ENCODE peak calls at places on chromosome 21, in four cellular contexts. One of them, this sample, is unnamed.

GRCh38 chr21:36710729-36711048 is 11.8 kb downstream of the SIM2 start:
- DNase-seq in K562: peak; percentile 30
- DNase-seq in HepG2: no peak
- DNase-seq in WTC11: no peak
- DNase-seq in this sample: no peak

GRCh38 chr21:35232545-35233176 is 183.6 kb upstream of the RUNX1 start:
- DNase-seq in K562: peak; percentile 79
- DNase-seq in HepG2: peak; percentile 31
- DNase-seq in WTC11: no peak
- DNase-seq in this sample: no peak

GRCh38 chr21:41431788-41432548 is 5.9 kb downstream of the MX1 start:
- DNase-seq in K562: no peak
- DNase-seq in HepG2: no peak
- DNase-seq in WTC11: no peak
- DNase-seq in this sample: peak; percentile 56

GRCh38 chr21:42346866-42347600 is 3.8 kb downstream of the TFF2 start:
- DNase-seq in K562: no peak
- DNase-seq in HepG2: no peak
- DNase-seq in WTC11: no peak
- DNase-seq in this sample: no peak

GRCh38 chr21:35254006-35254751 is 205.1 kb upstream of the RUNX1 start:
- DNase-seq in K562: no peak
- DNase-seq in HepG2: no peak
- DNase-seq in WTC11: no peak
- DNase-seq in this sample: no peak

GRCh38 chr21:45390831-45391742 is 13.9 kb upstream of the COL18A1 start:
- DNase-seq in K562: no peak
- DNase-seq in HepG2: no peak
- DNase-seq in WTC11: peak; percentile 6
- DNase-seq in this sample: no peak

GRCh38 chr21:41507521-41508414 is at the start of gene TMPRSS2:
- DNase-seq in K562: no peak
- DNase-seq in HepG2: no peak
- DNase-seq in WTC11: peak; percentile 60
- DNase-seq in this sample: no peak

GRCh38 chr21:16571594-16571993 is 841.8 kb downstream of the USP25 start:
- DNase-seq in K562: no peak
- DNase-seq in HepG2: no peak
- DNase-seq in WTC11: no peak
- DNase-seq in this sample: no peak

GRCh38 chr21:41767606-41768370 is 936 bp upstream of the RIPK4 start:
- DNase-seq in K562: no peak
- DNase-seq in HepG2: no peak
- DNase-seq in WTC11: peak; percentile 58
- DNase-seq in this sample: no peak

GRCh38 chr21:41247561-41247968 is 69.0 kb upstream of the FAM3B start:
- DNase-seq in K562: peak; percentile 22
- DNase-seq in HepG2: peak; percentile 28
- DNase-seq in WTC11: no peak
- DNase-seq in this sample: no peak

GRCh38 chr21:45259206-45259795 is 28.4 kb downstream of the POFUT2 start:
- DNase-seq in K562: no peak
- DNase-seq in HepG2: no peak
- DNase-seq in WTC11: no peak
- DNase-seq in this sample: no peak

GRCh38 chr21:45416619-45417018 is 11.7 kb downstream of the COL18A1 start:
- DNase-seq in K562: no peak
- DNase-seq in HepG2: no peak
- DNase-seq in WTC11: no peak
- DNase-seq in this sample: no peak

GRCh38 chr21:29233611-29234540 is 64.8 kb upstream of the BACH1 start:
- DNase-seq in K562: no peak
- DNase-seq in HepG2: no peak
- DNase-seq in WTC11: no peak
- DNase-seq in this sample: peak; percentile 76

GRCh38 chr21:39915881-39916280 is 48.6 kb downstream of the PCP4 start:
- DNase-seq in K562: no peak
- DNase-seq in HepG2: no peak
- DNase-seq in WTC11: no peak
- DNase-seq in this sample: no peak

GRCh38 chr21:36385909-36386642 is 884 bp downstream of the CHAF1B start:
- DNase-seq in K562: no peak
- DNase-seq in HepG2: no peak
- DNase-seq in WTC11: no peak
- DNase-seq in this sample: no peak

GRCh38 chr21:35303085-35303484 is 254.0 kb upstream of the RUNX1 start:
- DNase-seq in K562: no peak
- DNase-seq in HepG2: no peak
- DNase-seq in WTC11: no peak
- DNase-seq in this sample: no peak

GRCh38 chr21:40146201-40146890 is 279.1 kb downstream of the PCP4 start:
- DNase-seq in K562: no peak
- DNase-seq in HepG2: no peak
- DNase-seq in WTC11: no peak
- DNase-seq in this sample: no peak

GRCh38 chr21:42565886-42566523 is 52.4 kb downstream of the SLC37A1 start:
- DNase-seq in K562: no peak
- DNase-seq in HepG2: no peak
- DNase-seq in WTC11: peak; percentile 10
- DNase-seq in this sample: no peak

GRCh38 chr21:8988696-8989095 is 1532.7 kb upstream of the TPTE start:
- DNase-seq in K562: peak; percentile 80
- DNase-seq in HepG2: peak; percentile 93
- DNase-seq in WTC11: no peak
- DNase-seq in this sample: no peak

GRCh38 chr21:45857761-45858160 is 123.8 kb upstream of the COL6A1 start:
- DNase-seq in K562: no peak
- DNase-seq in HepG2: no peak
- DNase-seq in WTC11: no peak
- DNase-seq in this sample: no peak

GRCh38 chr21:36863260-36863659 is 103.2 kb downstream of the HLCS start:
- DNase-seq in K562: no peak
- DNase-seq in HepG2: peak; percentile 29
- DNase-seq in WTC11: no peak
- DNase-seq in this sample: no peak

GRCh38 chr21:26162081-26162480 is 8.5 kb downstream of the APP start:
- DNase-seq in K562: no peak
- DNase-seq in HepG2: no peak
- DNase-seq in WTC11: no peak
- DNase-seq in this sample: no peak

DNA sequence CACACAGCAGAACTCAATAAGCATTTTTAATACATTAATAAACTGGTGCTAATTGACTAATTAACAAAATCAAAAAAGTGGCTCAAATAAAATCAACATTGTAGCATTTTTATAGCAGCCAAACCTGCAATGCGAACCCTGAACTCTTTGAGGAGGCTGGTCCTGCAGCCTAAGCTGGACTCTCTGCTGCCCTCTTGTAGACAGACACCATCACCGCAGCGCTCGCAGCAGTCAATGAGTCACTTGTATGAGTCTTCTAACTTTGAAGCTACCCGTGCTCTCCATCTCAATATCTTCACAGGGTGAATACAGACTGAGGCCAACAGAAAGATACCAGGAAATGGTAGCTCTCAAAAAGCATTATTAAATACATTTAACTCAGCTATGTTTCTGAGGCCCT is 9.7 kb upstream of the KRTAP7-1 start:
- DNase-seq in K562: peak; percentile 23
- DNase-seq in HepG2: peak; percentile 2
- DNase-seq in WTC11: peak; percentile 73
- DNase-seq in this sample: no peak
- TF ChIP-seq ESRRA in K562: no peak
- TF ChIP-seq ESRRA in HepG2: no peak
- TF ChIP-seq ESRRA in WTC11: no peak
- TF ChIP-seq ESRRA in this sample: no peak

GRCh38 chr21:44005593-44005992 is 6.5 kb upstream of the TRAPPC10 start:
- DNase-seq in K562: no peak
- DNase-seq in HepG2: no peak
- DNase-seq in WTC11: no peak
- DNase-seq in this sample: no peak

GRCh38 chr21:44006656-44007055 is 5.5 kb upstream of the TRAPPC10 start:
- DNase-seq in K562: no peak
- DNase-seq in HepG2: no peak
- DNase-seq in WTC11: no peak
- DNase-seq in this sample: no peak

GRCh38 chr21:44003307-44003966 is 8.7 kb upstream of the TRAPPC10 start:
- DNase-seq in K562: no peak
- DNase-seq in HepG2: no peak
- DNase-seq in WTC11: no peak
- DNase-seq in this sample: no peak

GRCh38 chr21:44006017-44006624 is 6.0 kb upstream of the TRAPPC10 start:
- DNase-seq in K562: no peak
- DNase-seq in HepG2: no peak
- DNase-seq in WTC11: no peak
- DNase-seq in this sample: no peak

GRCh38 chr21:44005071-44005470 is 7.0 kb upstream of the TRAPPC10 start:
- DNase-seq in K562: no peak
- DNase-seq in HepG2: no peak
- DNase-seq in WTC11: no peak
- DNase-seq in this sample: no peak
- TF ChIP-seq CREB1 in K562: no peak
- TF ChIP-seq CREB1 in HepG2: no peak
- TF ChIP-seq CREB1 in WTC11: no peak
- TF ChIP-seq CREB1 in this sample: no peak

GRCh38 chr21:33940846-33941245 is 25.2 kb upstream of the ATP5PO start:
- DNase-seq in K562: no peak
- DNase-seq in HepG2: no peak
- DNase-seq in WTC11: no peak
- DNase-seq in this sample: no peak
- TF ChIP-seq ESRRA in K562: no peak
- TF ChIP-seq ESRRA in HepG2: no peak
- TF ChIP-seq ESRRA in WTC11: no peak
- TF ChIP-seq ESRRA in this sample: no peak

DNA sequence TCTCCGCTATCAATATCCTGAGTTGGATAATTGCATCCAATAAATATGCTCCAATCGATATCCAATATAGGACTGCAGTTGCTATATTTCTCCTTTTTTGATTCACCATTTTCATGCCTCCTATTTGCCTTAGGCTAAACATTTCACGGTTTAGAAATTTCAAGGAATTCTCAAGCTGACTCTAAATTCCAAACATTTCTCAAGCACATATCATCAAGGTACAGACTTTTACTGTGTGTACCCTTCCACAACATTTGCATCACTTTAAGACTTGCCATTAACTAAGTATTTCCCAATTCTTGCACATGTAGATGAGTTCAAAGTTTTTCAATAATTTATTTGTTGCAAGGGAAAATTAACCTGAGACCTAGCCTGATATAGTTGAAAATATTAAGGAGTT is 795.2 kb upstream of the TMPRSS15 start:
- DNase-seq in K562: no peak
- DNase-seq in HepG2: no peak
- DNase-seq in WTC11: no peak
- DNase-seq in this sample: no peak
- TF ChIP-seq CREB1 in K562: no peak
- TF ChIP-seq CREB1 in HepG2: no peak
- TF ChIP-seq CREB1 in WTC11: no peak
- TF ChIP-seq CREB1 in this sample: no peak

DNA sequence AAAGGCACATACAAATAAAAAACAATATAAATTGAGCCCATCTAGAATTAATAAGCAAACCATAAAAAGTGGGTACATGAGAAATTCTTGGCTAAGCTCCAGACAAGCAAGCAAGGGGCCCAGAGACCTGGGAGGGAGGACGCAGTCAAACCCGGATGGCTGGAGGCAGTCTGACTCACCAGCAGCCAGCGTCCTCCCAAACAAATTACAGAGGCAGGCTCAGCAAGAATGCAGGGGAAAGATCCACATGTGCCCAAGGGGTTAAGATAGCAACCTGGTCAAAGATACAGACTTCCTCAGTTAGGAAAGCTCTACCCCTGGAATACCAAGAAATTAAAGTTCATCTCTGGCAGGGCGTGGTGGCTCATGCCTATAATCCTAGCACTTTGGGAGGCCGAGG is 7.4 kb upstream of the TIAM1 start:
- DNase-seq in K562: no peak
- DNase-seq in HepG2: no peak
- DNase-seq in WTC11: no peak
- DNase-seq in this sample: no peak
- TF ChIP-seq ESRRA in K562: no peak
- TF ChIP-seq ESRRA in HepG2: no peak
- TF ChIP-seq ESRRA in WTC11: no peak
- TF ChIP-seq ESRRA in this sample: no peak

DNA sequence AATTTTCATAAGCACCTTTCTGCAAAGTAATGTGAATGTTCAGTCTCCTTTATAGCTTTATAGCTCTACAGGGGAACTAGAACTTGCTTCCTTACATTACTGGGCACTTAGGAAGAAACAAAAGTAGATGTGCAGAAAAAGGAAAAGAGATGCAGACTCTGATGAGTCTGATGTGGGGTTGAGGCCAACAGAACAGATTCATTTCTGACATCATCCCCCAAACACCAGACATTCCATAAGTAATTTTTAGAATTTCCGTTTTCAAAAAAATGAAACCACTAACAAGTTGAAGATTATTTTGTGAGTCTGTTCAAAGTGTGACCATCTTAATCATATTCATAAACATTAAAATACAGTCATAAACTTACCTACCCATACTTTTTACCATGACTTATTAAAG is 96.0 kb downstream of the NRIP1 start:
- DNase-seq in K562: no peak
- DNase-seq in HepG2: no peak
- DNase-seq in WTC11: no peak
- DNase-seq in this sample: no peak
- TF ChIP-seq CREB1 in K562: no peak
- TF ChIP-seq CREB1 in HepG2: no peak
- TF ChIP-seq CREB1 in WTC11: no peak
- TF ChIP-seq CREB1 in this sample: no peak

GRCh38 chr21:38306833-38307232 is 50.0 kb downstream of the KCNJ15 start:
- DNase-seq in K562: no peak
- DNase-seq in HepG2: no peak
- DNase-seq in WTC11: no peak
- DNase-seq in this sample: no peak
- TF ChIP-seq ESRRA in K562: no peak
- TF ChIP-seq ESRRA in HepG2: no peak
- TF ChIP-seq ESRRA in WTC11: no peak
- TF ChIP-seq ESRRA in this sample: no peak